ENCODE peak calls at places on chromosomes 12 and 14, in nine cellular contexts. W is foreskin keratinocyte; F is MM.1S; X is transverse colon; N is right lobe of liver; A is Peyer's patch; Z is A549; Y is ovary; E is naive thymus-derived CD4-positive, alpha-beta T cell. S is an unnamed sample.

GRCh38 chr14:103155013-103155412 is 31.8 kb downstream of the TNFAIP2 start:
- DNase-seq in W (no peak), F (no peak), X (peak; percentile 34), N (peak; percentile 91), A (peak; percentile 76), Z (peak; percentile 89), Y (peak; percentile 26), E (no peak), S (peak; percentile 85)

GRCh38 chr12:101351682-101352081 is 55.9 kb downstream of the ARL1 start:
- DNase-seq in W (no peak), F (no peak), X (no peak), N (no peak), A (no peak), Z (no peak), Y (no peak), E (no peak), S (no peak)

GRCh38 chr14:76812093-76812421 is 625 bp downstream of the ANGEL1 start:
- DNase-seq in W (peak; percentile 9), F (peak; percentile 27), X (peak; percentile 37), N (no peak), A (no peak), Z (no peak), Y (no peak), E (no peak), S (no peak)

GRCh38 chr14:73249564-73250316 is 12.4 kb downstream of the PAPLN start:
- DNase-seq in W (no peak), F (no peak), X (no peak), N (no peak), A (no peak), Z (no peak), Y (no peak), E (no peak), S (no peak)

GRCh38 chr14:102316048-102316745 is 3.3 kb upstream of the ZNF839 start:
- DNase-seq in W (no peak), F (peak; percentile 11), X (peak; percentile 39), N (no peak), A (no peak), Z (peak; percentile 74), Y (peak; percentile 72), E (no peak), S (peak; percentile 74)

GRCh38 chr12:127998936-127999467 is 268.0 kb upstream of the TMEM132C start:
- DNase-seq in W (no peak), F (no peak), X (no peak), N (no peak), A (no peak), Z (no peak), Y (no peak), E (no peak), S (no peak)

GRCh38 chr14:68018598-68018997 is 199.0 kb downstream of the RAD51B start:
- DNase-seq in W (peak; percentile 63), F (no peak), X (no peak), N (no peak), A (no peak), Z (no peak), Y (no peak), E (no peak), S (no peak)

GRCh38 chr12:123696209-123696608 is 15.9 kb upstream of the ATP6V0A2 start:
- DNase-seq in W (no peak), F (no peak), X (no peak), N (no peak), A (no peak), Z (no peak), Y (no peak), E (no peak), S (no peak)

GRCh38 chr12:3195337-3195736 is 118.2 kb downstream of the TSPAN9 start:
- DNase-seq in W (no peak), F (no peak), X (no peak), N (no peak), A (no peak), Z (no peak), Y (no peak), E (no peak), S (no peak)

GRCh38 chr14:52188381-52188780 is 79.1 kb upstream of the PTGDR start:
- DNase-seq in W (no peak), F (no peak), X (no peak), N (no peak), A (no peak), Z (no peak), Y (no peak), E (no peak), S (no peak)

GRCh38 chr14:58772814-58773620 is 135.3 kb downstream of the DACT1 start:
- DNase-seq in W (no peak), F (no peak), X (no peak), N (no peak), A (no peak), Z (no peak), Y (no peak), E (no peak), S (no peak)

GRCh38 chr12:53795927-53796326 is 44.1 kb upstream of the CISTR start:
- DNase-seq in W (no peak), F (no peak), X (no peak), N (no peak), A (no peak), Z (no peak), Y (no peak), E (no peak), S (no peak)

GRCh38 chr14:23183076-23183475 is 384 bp downstream of the SLC7A8 start:
- DNase-seq in W (no peak), F (no peak), X (no peak), N (no peak), A (no peak), Z (no peak), Y (no peak), E (no peak), S (no peak)

GRCh38 chr12:108638141-108638823 is 4.6 kb upstream of the SELPLG start:
- DNase-seq in W (no peak), F (no peak), X (peak; percentile 42), N (no peak), A (no peak), Z (no peak), Y (no peak), E (no peak), S (peak; percentile 81)

GRCh38 chr12:12723147-12723680 is 6.0 kb downstream of the CDKN1B start:
- DNase-seq in W (peak; percentile 35), F (peak; percentile 51), X (no peak), N (no peak), A (no peak), Z (peak; percentile 32), Y (no peak), E (no peak), S (no peak)
- H3K4me1 ChIP-seq in W (peaks cover 32% of the 10 kb centered on the region), F (peaks cover 11% of the 10 kb centered on the region), X (peaks cover 46% of the 10 kb centered on the region), N (no peaks in the 10 kb centered on the region), A (peaks cover 9% of the 10 kb centered on the region), Z (peaks cover 39% of the 10 kb centered on the region), Y (peaks cover 6% of the 10 kb centered on the region), E (peaks cover 25% of the 10 kb centered on the region), S (peaks cover 32% of the 10 kb centered on the region)

GRCh38 chr12:14874882-14875281 is 10.8 kb downstream of the MGP start:
- DNase-seq in W (peak; percentile 52), F (no peak), X (no peak), N (no peak), A (no peak), Z (no peak), Y (no peak), E (no peak), S (no peak)

GRCh38 chr12:14871886-14872285 is 13.8 kb downstream of the MGP start:
- DNase-seq in W (no peak), F (no peak), X (no peak), N (no peak), A (no peak), Z (no peak), Y (no peak), E (no peak), S (no peak)

GRCh38 chr12:14876833-14877232 is 8.8 kb downstream of the MGP start:
- DNase-seq in W (peak; percentile 3), F (no peak), X (no peak), N (no peak), A (no peak), Z (no peak), Y (no peak), E (no peak), S (no peak)

GRCh38 chr12:14871247-14871646 is 14.4 kb downstream of the MGP start:
- DNase-seq in W (no peak), F (no peak), X (no peak), N (no peak), A (no peak), Z (no peak), Y (no peak), E (no peak), S (no peak)

GRCh38 chr12:14873440-14874185 is 12.0 kb downstream of the MGP start:
- DNase-seq in W (no peak), F (peak; percentile 27), X (no peak), N (no peak), A (no peak), Z (no peak), Y (no peak), E (no peak), S (no peak)
- H3K4me1 ChIP-seq in W (no peaks in the 10 kb centered on the region), F (peaks cover 10% of the 10 kb centered on the region), X (no peaks in the 10 kb centered on the region), N (no peaks in the 10 kb centered on the region), A (no peaks in the 10 kb centered on the region), Z (peaks cover 5% of the 10 kb centered on the region), Y (no peaks in the 10 kb centered on the region), E (no peaks in the 10 kb centered on the region), S (no peaks in the 10 kb centered on the region)

DNA sequence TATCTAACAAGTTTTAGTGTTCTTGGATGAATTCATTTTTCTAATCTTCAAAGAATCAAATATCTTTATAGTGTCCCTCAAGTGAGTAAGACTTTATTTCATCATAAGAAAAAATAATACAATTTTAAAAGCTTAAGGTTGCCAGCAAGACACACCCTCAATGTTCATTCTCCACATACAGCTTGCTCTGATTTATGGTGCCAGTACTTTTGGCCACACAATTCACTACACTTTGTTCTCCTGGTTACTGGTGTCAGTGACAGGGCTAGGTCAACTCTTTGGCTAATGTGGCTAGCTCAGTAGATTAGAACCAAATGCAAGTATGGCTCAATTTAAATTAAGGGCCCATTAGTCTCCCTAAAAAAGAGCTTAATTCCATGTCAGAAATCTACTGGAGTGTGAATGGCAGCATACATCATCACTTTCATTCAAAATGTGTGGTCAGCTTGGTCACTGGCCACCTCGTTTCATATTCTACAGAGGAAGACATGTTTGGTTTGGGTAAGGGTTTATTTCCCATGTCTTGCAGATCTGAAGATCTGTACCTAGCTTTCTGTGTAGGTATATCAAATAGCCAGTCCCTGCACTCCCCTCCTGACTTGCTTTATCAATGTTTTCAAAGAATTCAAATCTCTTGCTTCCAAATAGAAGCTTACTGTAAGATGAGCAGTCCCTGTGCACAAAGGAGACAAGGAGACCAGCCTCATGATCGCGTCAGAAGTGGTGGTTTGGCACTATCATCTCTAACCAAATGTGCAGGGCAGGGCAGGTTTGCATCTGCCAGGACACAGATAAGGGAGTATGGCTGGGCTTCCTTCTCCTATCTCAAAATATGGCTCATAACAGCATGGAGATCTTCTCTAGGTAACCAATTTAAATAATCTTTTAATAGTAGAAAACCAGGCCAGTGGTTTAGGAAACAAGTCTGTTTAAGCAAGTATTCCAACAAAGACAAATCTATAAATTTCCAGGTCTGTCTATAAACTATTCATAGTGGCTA is 31.3 kb downstream of the HECTD4 start:
- DNase-seq in W (peak; percentile 23), F (no peak), X (no peak), N (no peak), A (no peak), Z (no peak), Y (no peak), E (no peak), S (no peak)
- H3K4me1 ChIP-seq in W (peaks cover 8% of the 10 kb centered on the region), F (no peaks in the 10 kb centered on the region), X (peaks cover 33% of the 10 kb centered on the region), N (no peaks in the 10 kb centered on the region), A (no peaks in the 10 kb centered on the region), Z (peaks cover 15% of the 10 kb centered on the region), Y (peaks cover 4% of the 10 kb centered on the region), E (no peaks in the 10 kb centered on the region), S (peaks cover 5% of the 10 kb centered on the region)

DNA sequence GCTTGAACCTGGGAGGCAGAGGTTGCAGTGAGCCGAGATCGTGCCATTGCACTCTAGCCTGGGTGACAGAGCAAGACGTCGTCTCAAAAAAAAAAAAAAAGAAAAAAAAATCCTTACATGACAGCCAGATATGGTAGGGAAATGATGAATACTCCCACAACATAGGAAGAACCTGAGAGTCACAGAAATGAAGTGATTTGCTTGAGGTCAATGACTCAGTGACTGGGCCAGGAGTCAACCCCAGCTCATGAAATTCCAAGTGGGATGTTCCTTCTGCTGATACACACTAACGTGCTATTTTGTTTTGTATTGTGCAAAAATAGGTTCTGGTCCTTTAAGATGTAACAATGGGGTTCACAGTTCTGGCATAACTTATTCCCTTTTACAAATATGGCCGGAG is 9.0 kb downstream of the RHOF start:
- DNase-seq in W (peak; percentile 93), F (no peak), X (no peak), N (no peak), A (no peak), Z (peak; percentile 87), Y (peak; percentile 60), E (no peak), S (no peak)
- H3K4me1 ChIP-seq in W (peaks cover 21% of the 10 kb centered on the region), F (peaks cover 2% of the 10 kb centered on the region), X (peaks cover 11% of the 10 kb centered on the region), N (no peaks in the 10 kb centered on the region), A (peaks cover 34% of the 10 kb centered on the region), Z (peaks cover 83% of the 10 kb centered on the region), Y (peaks cover 2% of the 10 kb centered on the region), E (peaks cover 69% of the 10 kb centered on the region), S (peaks cover 13% of the 10 kb centered on the region)